ENCODE peak calls at places on chromosomes 4 and X, in five cellular contexts. X is HFF-Myc; O is brain pericyte; V is stimulated activated effector memory CD8-positive, alpha-beta T cell treated with anti-CD3 and anti-CD28 coated beads, Interleukin-12 subunit alpha, Interleukin-12 subunit beta, amount 100 ng/mL, for 72 hours; A is activated CD4-positive, alpha-beta memory T cell treated with anti-CD3 and anti-CD28 coated beads, Interleukin-2, amount 10 ng/mL, durations not matched to agents 7 days and 5 days. Z is an unnamed sample.

GRCh38 chr4:71231073-71231752 is 107.6 kb upstream of the SLC4A4 start:
- DNase-seq in X (no peak), O (no peak), V (no peak), A (no peak), Z (no peak)

GRCh38 chrX:48827654-48827968 is 1.3 kb downstream of the ERAS start:
- DNase-seq in X (no peak), O (no peak), V (no peak), A (no peak), Z (no peak)

GRCh38 chr4:175412161-175412560 is 399.9 kb downstream of the GPM6A start:
- DNase-seq in X (no peak), O (no peak), V (no peak), A (no peak), Z (no peak)

GRCh38 chr4:3783691-3784306 is 17.6 kb downstream of the ADRA2C start:
- DNase-seq in X (no peak), O (no peak), V (no peak), A (no peak), Z (no peak)

GRCh38 chrX:111728096-111728495 is 47.1 kb downstream of the ALG13 start:
- DNase-seq in X (no peak), O (no peak), V (no peak), A (no peak), Z (no peak)

GRCh38 chr4:123361195-123361861 is 35.3 kb upstream of the SPRY1 start:
- DNase-seq in X (peak; percentile 66), O (peak; percentile 76), V (no peak), A (no peak), Z (no peak)

GRCh38 chr4:155966661-155967060 is 13.0 kb upstream of the CTSO start:
- DNase-seq in X (no peak), O (no peak), V (no peak), A (no peak), Z (no peak)

GRCh38 chr4:170476351-170476750 is 386.6 kb upstream of the AADAT start:
- DNase-seq in X (no peak), O (no peak), V (no peak), A (no peak), Z (no peak)

GRCh38 chr4:53055274-53055673 is 193.2 kb downstream of the RASL11B start:
- DNase-seq in X (peak; percentile 85), O (no peak), V (no peak), A (no peak), Z (no peak)

GRCh38 chr4:56215138-56215793 is 172.0 kb downstream of the AASDH start:
- DNase-seq in X (no peak), O (no peak), V (no peak), A (no peak), Z (no peak)

GRCh38 chrX:53211391-53211978 is 13.5 kb downstream of the KDM5C start:
- DNase-seq in X (no peak), O (no peak), V (no peak), A (no peak), Z (no peak)

GRCh38 chr4:7103031-7103598 is 35.3 kb upstream of the GRPEL1 start:
- DNase-seq in X (no peak), O (no peak), V (peak; percentile 73), A (peak; percentile 88), Z (peak; percentile 80)

GRCh38 chr4:3293410-3294391 is 880 bp downstream of the RGS12 start:
- DNase-seq in X (no peak), O (no peak), V (no peak), A (peak; percentile 16), Z (no peak)

GRCh38 chrX:120761810-120762209 is 113.9 kb downstream of the CT47B1 start:
- DNase-seq in X (peak; percentile 77), O (no peak), V (no peak), A (no peak), Z (no peak)